ENCODE peak calls at places on chromosomes 3 and 15, in five cellular contexts. One of them, this sample, is unnamed.

GRCh38 chr3:32586361-32586760 is 15.7 kb upstream of the DYNC1LI1 start:
- DNase-seq in esophagus muscularis mucosa: no peak
- DNase-seq in progenitor cell of endocrine pancreas: no peak
- DNase-seq in HTR-8/SVneo: no peak
- DNase-seq in activated CD4-positive, alpha-beta T cell treated with anti-CD3 and anti-CD28 coated beads, Interleukin-2, amount 50 U/mL, for 24 hours: no peak
- DNase-seq in this sample: no peak

GRCh38 chr3:130242850-130243569 is 102.5 kb upstream of the COL6A5 start:
- DNase-seq in activated CD4-positive, alpha-beta T cell treated with anti-CD3 and anti-CD28 coated beads, Interleukin-2, amount 50 U/mL, for 24 hours: no peak
- DNase-seq in progenitor cell of endocrine pancreas: no peak
- DNase-seq in esophagus muscularis mucosa: no peak
- DNase-seq in HTR-8/SVneo: no peak
- DNase-seq in this sample: no peak

GRCh38 chr15:91853501-91853967 is at the start of gene SLCO3A1:
- DNase-seq in activated CD4-positive, alpha-beta T cell treated with anti-CD3 and anti-CD28 coated beads, Interleukin-2, amount 50 U/mL, for 24 hours: peak; percentile 36
- DNase-seq in progenitor cell of endocrine pancreas: peak; percentile 45
- DNase-seq in HTR-8/SVneo: peak; percentile 22
- DNase-seq in esophagus muscularis mucosa: peak; percentile 93
- DNase-seq in this sample: no peak

GRCh38 chr3:21330293-21330692 is 420.7 kb downstream of the ZNF385D start:
- DNase-seq in HTR-8/SVneo: peak; percentile 2
- DNase-seq in activated CD4-positive, alpha-beta T cell treated with anti-CD3 and anti-CD28 coated beads, Interleukin-2, amount 50 U/mL, for 24 hours: no peak
- DNase-seq in progenitor cell of endocrine pancreas: no peak
- DNase-seq in esophagus muscularis mucosa: no peak
- DNase-seq in this sample: no peak

GRCh38 chr3:120209425-120209824 is 75.6 kb downstream of the GPR156 start:
- DNase-seq in activated CD4-positive, alpha-beta T cell treated with anti-CD3 and anti-CD28 coated beads, Interleukin-2, amount 50 U/mL, for 24 hours: no peak
- DNase-seq in progenitor cell of endocrine pancreas: no peak
- DNase-seq in HTR-8/SVneo: no peak
- DNase-seq in esophagus muscularis mucosa: no peak
- DNase-seq in this sample: no peak

GRCh38 chr15:62641782-62642181 is 400.8 kb upstream of the TPM1 start:
- DNase-seq in esophagus muscularis mucosa: peak; percentile 89
- DNase-seq in progenitor cell of endocrine pancreas: no peak
- DNase-seq in HTR-8/SVneo: no peak
- DNase-seq in activated CD4-positive, alpha-beta T cell treated with anti-CD3 and anti-CD28 coated beads, Interleukin-2, amount 50 U/mL, for 24 hours: no peak
- DNase-seq in this sample: no peak

GRCh38 chr3:4765212-4765611 is 214.0 kb upstream of the BHLHE40 start:
- DNase-seq in activated CD4-positive, alpha-beta T cell treated with anti-CD3 and anti-CD28 coated beads, Interleukin-2, amount 50 U/mL, for 24 hours: no peak
- DNase-seq in esophagus muscularis mucosa: no peak
- DNase-seq in HTR-8/SVneo: no peak
- DNase-seq in progenitor cell of endocrine pancreas: no peak
- DNase-seq in this sample: no peak

GRCh38 chr15:101474233-101474632 is 15.3 kb downstream of the PCSK6 start:
- DNase-seq in HTR-8/SVneo: no peak
- DNase-seq in progenitor cell of endocrine pancreas: no peak
- DNase-seq in activated CD4-positive, alpha-beta T cell treated with anti-CD3 and anti-CD28 coated beads, Interleukin-2, amount 50 U/mL, for 24 hours: no peak
- DNase-seq in esophagus muscularis mucosa: no peak
- DNase-seq in this sample: no peak

GRCh38 chr3:111315911-111316310 is 226.1 kb upstream of the CD96 start:
- DNase-seq in esophagus muscularis mucosa: no peak
- DNase-seq in activated CD4-positive, alpha-beta T cell treated with anti-CD3 and anti-CD28 coated beads, Interleukin-2, amount 50 U/mL, for 24 hours: no peak
- DNase-seq in HTR-8/SVneo: peak; percentile 26
- DNase-seq in progenitor cell of endocrine pancreas: no peak
- DNase-seq in this sample: no peak

GRCh38 chr3:71524688-71525087 is 58.8 kb downstream of the FOXP1 start:
- DNase-seq in progenitor cell of endocrine pancreas: no peak
- DNase-seq in activated CD4-positive, alpha-beta T cell treated with anti-CD3 and anti-CD28 coated beads, Interleukin-2, amount 50 U/mL, for 24 hours: no peak
- DNase-seq in HTR-8/SVneo: no peak
- DNase-seq in esophagus muscularis mucosa: no peak
- DNase-seq in this sample: no peak

GRCh38 chr3:89145995-89146394 is 38.6 kb downstream of the EPHA3 start:
- DNase-seq in HTR-8/SVneo: peak; percentile 1
- DNase-seq in progenitor cell of endocrine pancreas: no peak
- DNase-seq in esophagus muscularis mucosa: no peak
- DNase-seq in activated CD4-positive, alpha-beta T cell treated with anti-CD3 and anti-CD28 coated beads, Interleukin-2, amount 50 U/mL, for 24 hours: no peak
- DNase-seq in this sample: no peak

GRCh38 chr15:48520376-48521155 is 124.9 kb downstream of the FBN1 start:
- DNase-seq in HTR-8/SVneo: no peak
- DNase-seq in activated CD4-positive, alpha-beta T cell treated with anti-CD3 and anti-CD28 coated beads, Interleukin-2, amount 50 U/mL, for 24 hours: no peak
- DNase-seq in esophagus muscularis mucosa: no peak
- DNase-seq in progenitor cell of endocrine pancreas: no peak
- DNase-seq in this sample: peak; percentile 13

GRCh38 chr3:156259896-156260788 is 139.8 kb downstream of the KCNAB1 start:
- DNase-seq in activated CD4-positive, alpha-beta T cell treated with anti-CD3 and anti-CD28 coated beads, Interleukin-2, amount 50 U/mL, for 24 hours: no peak
- DNase-seq in esophagus muscularis mucosa: no peak
- DNase-seq in HTR-8/SVneo: no peak
- DNase-seq in progenitor cell of endocrine pancreas: no peak
- DNase-seq in this sample: no peak

GRCh38 chr15:68493629-68494028 is 61.7 kb upstream of the ITGA11 start:
- DNase-seq in HTR-8/SVneo: no peak
- DNase-seq in activated CD4-positive, alpha-beta T cell treated with anti-CD3 and anti-CD28 coated beads, Interleukin-2, amount 50 U/mL, for 24 hours: no peak
- DNase-seq in esophagus muscularis mucosa: no peak
- DNase-seq in progenitor cell of endocrine pancreas: no peak
- DNase-seq in this sample: no peak

GRCh38 chr15:26134812-26135211 is 271.7 kb upstream of the ATP10A start:
- DNase-seq in progenitor cell of endocrine pancreas: no peak
- DNase-seq in esophagus muscularis mucosa: no peak
- DNase-seq in activated CD4-positive, alpha-beta T cell treated with anti-CD3 and anti-CD28 coated beads, Interleukin-2, amount 50 U/mL, for 24 hours: no peak
- DNase-seq in HTR-8/SVneo: no peak
- DNase-seq in this sample: no peak

GRCh38 chr3:45599984-45600650 is 5.6 kb downstream of the LIMD1 start:
- DNase-seq in activated CD4-positive, alpha-beta T cell treated with anti-CD3 and anti-CD28 coated beads, Interleukin-2, amount 50 U/mL, for 24 hours: no peak
- DNase-seq in progenitor cell of endocrine pancreas: no peak
- DNase-seq in esophagus muscularis mucosa: no peak
- DNase-seq in HTR-8/SVneo: no peak
- DNase-seq in this sample: no peak

GRCh38 chr15:98957655-98958054 is 49.9 kb downstream of the PGPEP1L start:
- DNase-seq in esophagus muscularis mucosa: no peak
- DNase-seq in HTR-8/SVneo: no peak
- DNase-seq in activated CD4-positive, alpha-beta T cell treated with anti-CD3 and anti-CD28 coated beads, Interleukin-2, amount 50 U/mL, for 24 hours: no peak
- DNase-seq in progenitor cell of endocrine pancreas: no peak
- DNase-seq in this sample: no peak

GRCh38 chr3:122000936-122001605 is 21.0 kb downstream of the ILDR1 start:
- DNase-seq in HTR-8/SVneo: no peak
- DNase-seq in activated CD4-positive, alpha-beta T cell treated with anti-CD3 and anti-CD28 coated beads, Interleukin-2, amount 50 U/mL, for 24 hours: no peak
- DNase-seq in progenitor cell of endocrine pancreas: no peak
- DNase-seq in esophagus muscularis mucosa: peak; percentile 55
- DNase-seq in this sample: no peak

GRCh38 chr15:68317281-68318007 is 39.9 kb downstream of the FEM1B start:
- DNase-seq in HTR-8/SVneo: no peak
- DNase-seq in progenitor cell of endocrine pancreas: no peak
- DNase-seq in activated CD4-positive, alpha-beta T cell treated with anti-CD3 and anti-CD28 coated beads, Interleukin-2, amount 50 U/mL, for 24 hours: no peak
- DNase-seq in esophagus muscularis mucosa: no peak
- DNase-seq in this sample: no peak

GRCh38 chr15:52100807-52101206 is 11.8 kb downstream of the BCL2L10 start:
- DNase-seq in progenitor cell of endocrine pancreas: no peak
- DNase-seq in HTR-8/SVneo: no peak
- DNase-seq in activated CD4-positive, alpha-beta T cell treated with anti-CD3 and anti-CD28 coated beads, Interleukin-2, amount 50 U/mL, for 24 hours: no peak
- DNase-seq in esophagus muscularis mucosa: no peak
- DNase-seq in this sample: no peak

GRCh38 chr3:23455084-23455483 is 252.0 kb downstream of the UBE2E2 start:
- DNase-seq in progenitor cell of endocrine pancreas: no peak
- DNase-seq in HTR-8/SVneo: peak; percentile 12
- DNase-seq in esophagus muscularis mucosa: no peak
- DNase-seq in activated CD4-positive, alpha-beta T cell treated with anti-CD3 and anti-CD28 coated beads, Interleukin-2, amount 50 U/mL, for 24 hours: no peak
- DNase-seq in this sample: no peak

GRCh38 chr15:27796405-27797085 is 302.6 kb downstream of the OCA2 start:
- DNase-seq in esophagus muscularis mucosa: peak; percentile 87
- DNase-seq in HTR-8/SVneo: no peak
- DNase-seq in activated CD4-positive, alpha-beta T cell treated with anti-CD3 and anti-CD28 coated beads, Interleukin-2, amount 50 U/mL, for 24 hours: no peak
- DNase-seq in progenitor cell of endocrine pancreas: no peak
- DNase-seq in this sample: no peak

GRCh38 chr3:63662500-63662899 is 10.0 kb downstream of the SNTN start:
- DNase-seq in activated CD4-positive, alpha-beta T cell treated with anti-CD3 and anti-CD28 coated beads, Interleukin-2, amount 50 U/mL, for 24 hours: no peak
- DNase-seq in HTR-8/SVneo: no peak
- DNase-seq in progenitor cell of endocrine pancreas: no peak
- DNase-seq in esophagus muscularis mucosa: no peak
- DNase-seq in this sample: no peak

GRCh38 chr3:149247929-149248691 is 26.5 kb upstream of the CP start:
- DNase-seq in esophagus muscularis mucosa: no peak
- DNase-seq in HTR-8/SVneo: no peak
- DNase-seq in progenitor cell of endocrine pancreas: no peak
- DNase-seq in activated CD4-positive, alpha-beta T cell treated with anti-CD3 and anti-CD28 coated beads, Interleukin-2, amount 50 U/mL, for 24 hours: no peak
- DNase-seq in this sample: no peak

GRCh38 chr3:154926721-154927120 is 153.4 kb upstream of the MME start:
- DNase-seq in activated CD4-positive, alpha-beta T cell treated with anti-CD3 and anti-CD28 coated beads, Interleukin-2, amount 50 U/mL, for 24 hours: no peak
- DNase-seq in esophagus muscularis mucosa: no peak
- DNase-seq in HTR-8/SVneo: no peak
- DNase-seq in progenitor cell of endocrine pancreas: no peak
- DNase-seq in this sample: no peak

GRCh38 chr3:172666873-172667694 is 43.8 kb downstream of the NCEH1 start:
- DNase-seq in activated CD4-positive, alpha-beta T cell treated with anti-CD3 and anti-CD28 coated beads, Interleukin-2, amount 50 U/mL, for 24 hours: peak; percentile 51
- DNase-seq in esophagus muscularis mucosa: peak; percentile 92
- DNase-seq in HTR-8/SVneo: peak; percentile 68
- DNase-seq in progenitor cell of endocrine pancreas: peak; percentile 49
- DNase-seq in this sample: peak; percentile 64

GRCh38 chr3:195458188-195458800 is 15.5 kb upstream of the ACAP2 start:
- DNase-seq in esophagus muscularis mucosa: no peak
- DNase-seq in activated CD4-positive, alpha-beta T cell treated with anti-CD3 and anti-CD28 coated beads, Interleukin-2, amount 50 U/mL, for 24 hours: no peak
- DNase-seq in progenitor cell of endocrine pancreas: no peak
- DNase-seq in HTR-8/SVneo: no peak
- DNase-seq in this sample: no peak

GRCh38 chr15:75483961-75484360 is 32.5 kb upstream of the SIN3A start:
- DNase-seq in activated CD4-positive, alpha-beta T cell treated with anti-CD3 and anti-CD28 coated beads, Interleukin-2, amount 50 U/mL, for 24 hours: no peak
- DNase-seq in progenitor cell of endocrine pancreas: no peak
- DNase-seq in HTR-8/SVneo: no peak
- DNase-seq in esophagus muscularis mucosa: no peak
- DNase-seq in this sample: no peak

GRCh38 chr15:85312925-85313324 is 67.5 kb upstream of the AKAP13 start:
- DNase-seq in progenitor cell of endocrine pancreas: no peak
- DNase-seq in esophagus muscularis mucosa: no peak
- DNase-seq in activated CD4-positive, alpha-beta T cell treated with anti-CD3 and anti-CD28 coated beads, Interleukin-2, amount 50 U/mL, for 24 hours: no peak
- DNase-seq in HTR-8/SVneo: no peak
- DNase-seq in this sample: no peak

GRCh38 chr3:133926736-133927542 is 31.3 kb upstream of the RAB6B start:
- DNase-seq in progenitor cell of endocrine pancreas: no peak
- DNase-seq in esophagus muscularis mucosa: peak; percentile 89
- DNase-seq in activated CD4-positive, alpha-beta T cell treated with anti-CD3 and anti-CD28 coated beads, Interleukin-2, amount 50 U/mL, for 24 hours: no peak
- DNase-seq in HTR-8/SVneo: no peak
- DNase-seq in this sample: no peak

GRCh38 chr3:43923101-43923979 is 232.6 kb downstream of the ABHD5 start:
- DNase-seq in HTR-8/SVneo: no peak
- DNase-seq in activated CD4-positive, alpha-beta T cell treated with anti-CD3 and anti-CD28 coated beads, Interleukin-2, amount 50 U/mL, for 24 hours: no peak
- DNase-seq in esophagus muscularis mucosa: peak; percentile 85
- DNase-seq in progenitor cell of endocrine pancreas: no peak
- DNase-seq in this sample: no peak

GRCh38 chr15:28022961-28023360 is 76.2 kb downstream of the OCA2 start:
- DNase-seq in HTR-8/SVneo: no peak
- DNase-seq in esophagus muscularis mucosa: peak; percentile 87
- DNase-seq in activated CD4-positive, alpha-beta T cell treated with anti-CD3 and anti-CD28 coated beads, Interleukin-2, amount 50 U/mL, for 24 hours: no peak
- DNase-seq in progenitor cell of endocrine pancreas: no peak
- DNase-seq in this sample: no peak

GRCh38 chr15:75049392-75049791 is 26.0 kb downstream of the PPCDC start:
- DNase-seq in activated CD4-positive, alpha-beta T cell treated with anti-CD3 and anti-CD28 coated beads, Interleukin-2, amount 50 U/mL, for 24 hours: no peak
- DNase-seq in progenitor cell of endocrine pancreas: no peak
- DNase-seq in HTR-8/SVneo: no peak
- DNase-seq in esophagus muscularis mucosa: no peak
- DNase-seq in this sample: no peak

GRCh38 chr15:58038426-58039106 is 26.9 kb downstream of the ALDH1A2 start:
- DNase-seq in activated CD4-positive, alpha-beta T cell treated with anti-CD3 and anti-CD28 coated beads, Interleukin-2, amount 50 U/mL, for 24 hours: no peak
- DNase-seq in progenitor cell of endocrine pancreas: no peak
- DNase-seq in esophagus muscularis mucosa: no peak
- DNase-seq in HTR-8/SVneo: no peak
- DNase-seq in this sample: no peak

GRCh38 chr3:105359098-105359762 is 7.5 kb upstream of the ALCAM start:
- DNase-seq in activated CD4-positive, alpha-beta T cell treated with anti-CD3 and anti-CD28 coated beads, Interleukin-2, amount 50 U/mL, for 24 hours: no peak
- DNase-seq in esophagus muscularis mucosa: no peak
- DNase-seq in progenitor cell of endocrine pancreas: no peak
- DNase-seq in HTR-8/SVneo: peak; percentile 6
- DNase-seq in this sample: no peak

GRCh38 chr3:103794656-103795055 is 1359.8 kb downstream of the ZPLD1 start:
- DNase-seq in activated CD4-positive, alpha-beta T cell treated with anti-CD3 and anti-CD28 coated beads, Interleukin-2, amount 50 U/mL, for 24 hours: no peak
- DNase-seq in HTR-8/SVneo: peak; percentile 3
- DNase-seq in progenitor cell of endocrine pancreas: no peak
- DNase-seq in esophagus muscularis mucosa: no peak
- DNase-seq in this sample: no peak

GRCh38 chr15:81877533-81878227 is 168.1 kb downstream of the MEX3B start:
- DNase-seq in HTR-8/SVneo: no peak
- DNase-seq in progenitor cell of endocrine pancreas: no peak
- DNase-seq in esophagus muscularis mucosa: no peak
- DNase-seq in activated CD4-positive, alpha-beta T cell treated with anti-CD3 and anti-CD28 coated beads, Interleukin-2, amount 50 U/mL, for 24 hours: no peak
- DNase-seq in this sample: no peak

GRCh38 chr15:74460903-74461846 is at the start of gene UBL7:
- DNase-seq in esophagus muscularis mucosa: peak; percentile 99
- DNase-seq in HTR-8/SVneo: peak; percentile 93
- DNase-seq in activated CD4-positive, alpha-beta T cell treated with anti-CD3 and anti-CD28 coated beads, Interleukin-2, amount 50 U/mL, for 24 hours: peak; percentile 94
- DNase-seq in progenitor cell of endocrine pancreas: peak; percentile 93
- DNase-seq in this sample: peak; percentile 84

GRCh38 chr15:35139822-35140221 is 54.7 kb upstream of the NANOGP8 start:
- DNase-seq in activated CD4-positive, alpha-beta T cell treated with anti-CD3 and anti-CD28 coated beads, Interleukin-2, amount 50 U/mL, for 24 hours: no peak
- DNase-seq in HTR-8/SVneo: no peak
- DNase-seq in esophagus muscularis mucosa: no peak
- DNase-seq in progenitor cell of endocrine pancreas: no peak
- DNase-seq in this sample: no peak

GRCh38 chr3:41117398-41117870 is 81.9 kb upstream of the CTNNB1 start:
- DNase-seq in HTR-8/SVneo: peak; percentile 77
- DNase-seq in progenitor cell of endocrine pancreas: no peak
- DNase-seq in esophagus muscularis mucosa: peak; percentile 95
- DNase-seq in activated CD4-positive, alpha-beta T cell treated with anti-CD3 and anti-CD28 coated beads, Interleukin-2, amount 50 U/mL, for 24 hours: peak; percentile 47
- DNase-seq in this sample: no peak

This sample was measured in iPS DF 6.9.